ENCODE peak calls at places on chromosomes 3 and 15, in five cellular contexts. G, N, I, K and M are unnamed samples.

GRCh38 chr3:36992806-36993325 is at the start of gene EPM2AIP1:
- DNase-seq in N (peak; percentile 95), G (no peak), K (no peak), I (no peak), M (no peak)

GRCh38 chr3:128496019-128496601 is 3.1 kb upstream of the GATA2 start:
- DNase-seq in K (no peak), N (no peak), I (no peak), G (no peak), M (no peak)

GRCh38 chr3:107201146-107201545 is 176.1 kb upstream of the CCDC54 start:
- DNase-seq in G (no peak), I (no peak), K (no peak), N (no peak), M (no peak)

GRCh38 chr3:99175276-99175801 is 273.8 kb upstream of the DCBLD2 start:
- DNase-seq in I (no peak), G (no peak), N (no peak), K (no peak), M (no peak)

GRCh38 chr3:149609595-149609994 is 48.2 kb downstream of the WWTR1 start:
- DNase-seq in N (no peak), I (peak; percentile 81), K (no peak), G (peak; percentile 95), M (no peak)

GRCh38 chr15:90451215-90451850 is 63.3 kb downstream of the IQGAP1 start:
- DNase-seq in I (no peak), N (no peak), G (no peak), K (no peak), M (no peak)

GRCh38 chr3:13887746-13888300 is 8.0 kb upstream of the WNT7A start:
- DNase-seq in K (no peak), N (no peak), I (no peak), G (no peak), M (no peak)

GRCh38 chr3:37852097-37852496 is 9.6 kb upstream of the CTDSPL start:
- DNase-seq in N (no peak), K (no peak), I (no peak), G (no peak), M (no peak)

GRCh38 chr15:58748040-58748786 is 1.3 kb downstream of the ADAM10 start:
- DNase-seq in I (no peak), G (no peak), N (no peak), K (no peak), M (no peak)

GRCh38 chr3:17175187-17175839 is 290.6 kb downstream of the PLCL2 start:
- DNase-seq in I (no peak), N (no peak), G (no peak), K (no peak), M (no peak)

GRCh38 chr3:146326875-146327543 is 76.1 kb upstream of the PLSCR4 start:
- DNase-seq in K (no peak), N (peak; percentile 1), I (no peak), G (peak; percentile 46), M (no peak)

GRCh38 chr3:138351916-138352555 is 3.7 kb downstream of the MRAS start:
- DNase-seq in I (no peak), K (no peak), G (no peak), N (no peak), M (no peak)

GRCh38 chr3:128349963-128350599 is 116.6 kb downstream of the DNAJB8 start:
- DNase-seq in K (no peak), G (no peak), N (no peak), I (no peak), M (no peak)

GRCh38 chr3:58392191-58392590 is 41.4 kb downstream of the PDHB start:
- DNase-seq in I (no peak), K (no peak), G (peak; percentile 11), N (no peak), M (no peak)

GRCh38 chr3:189685854-189686253 is 54.7 kb downstream of the TP63 start:
- DNase-seq in N (no peak), G (peak; percentile 5), I (no peak), K (no peak), M (no peak)

DNA sequence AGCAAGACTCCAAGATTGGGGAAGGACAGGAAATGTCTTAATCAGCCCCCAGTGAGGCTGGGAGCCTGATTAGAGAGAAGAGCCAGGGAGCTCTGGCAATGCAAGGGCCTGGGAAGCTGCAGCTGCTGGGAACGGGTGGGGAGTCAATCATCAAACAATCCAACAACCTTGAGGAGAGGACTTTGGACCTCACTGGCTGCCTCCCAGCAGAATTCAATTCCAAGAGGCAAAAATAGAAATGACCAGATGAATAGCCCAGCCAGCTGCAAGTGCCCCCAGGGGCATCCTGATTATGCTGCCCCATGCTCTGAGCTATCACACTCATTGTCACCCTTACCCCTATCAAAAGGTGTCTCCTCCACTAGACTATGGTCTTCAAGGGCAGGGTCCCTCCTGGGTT is 6.1 kb upstream of the HOMER2 start:
- DNase-seq in G (peak; percentile 24), I (no peak), N (no peak), K (no peak), M (no peak)
- TF ChIP-seq GABPA in G (no peak), I (no peak), N (no peak), K (no peak), M (no peak)

GRCh38 chr3:40997711-40998519 is 201.4 kb upstream of the CTNNB1 start:
- DNase-seq in K (no peak), N (peak; percentile 69), I (no peak), G (no peak), M (no peak)
- TF ChIP-seq REST in K (no peak), N (no peak), I (no peak), G (no peak), M (no peak)

GRCh38 chr3:157417247-157417646 is 19.4 kb upstream of the PTX3 start:
- DNase-seq in N (no peak), G (no peak), K (no peak), I (no peak), M (no peak)
- TF ChIP-seq GABPA in N (no peak), G (no peak), K (no peak), I (no peak), M (no peak)

GRCh38 chr3:114764056-114764492 is 383.0 kb downstream of the ZBTB20 start:
- DNase-seq in N (no peak), I (no peak), K (no peak), G (peak; percentile 23), M (no peak)
- TF ChIP-seq REST in N (no peak), I (no peak), K (no peak), G (no peak), M (no peak)